ENCODE peak calls at places on chromosomes 6 and 20, in ten cellular contexts. T, P, X, L, F, B, A, H, V and G are unnamed samples.

GRCh38 chr6:15331143-15331542 is 85.3 kb downstream of the JARID2 start:
- DNase-seq in T (no peak), P (peak), X (no peak), L (no peak), F (no peak), B (no peak), A (no peak), H (no peak), V (no peak), G (no peak)

GRCh38 chr6:44679906-44680698 is 292.6 kb downstream of the CDC5L start:
- DNase-seq in T (no peak), P (no peak), X (no peak), L (no peak), F (no peak), B (no peak), A (peak), H (no peak), V (no peak), G (no peak)

GRCh38 chr20:33119725-33120720 is 40.6 kb downstream of the BPIFB4 start:
- DNase-seq in T (peak), P (no peak), X (no peak), L (peak), F (no peak), B (no peak), A (no peak), H (no peak), V (no peak), G (no peak)

GRCh38 chr20:13771853-13772453 is 12.8 kb downstream of the ESF1 start:
- DNase-seq in T (peak), P (no peak), X (peak), L (no peak), F (peak), B (no peak), A (no peak), H (no peak), V (no peak), G (peak)

GRCh38 chr6:36432151-36432633 is 10.5 kb downstream of the PXT1 start:
- DNase-seq in T (no peak), P (no peak), X (peak), L (no peak), F (no peak), B (no peak), A (no peak), H (no peak), V (no peak), G (peak)

GRCh38 chr20:815226-815625 is 18.3 kb upstream of the FAM110A start:
- DNase-seq in T (no peak), P (no peak), X (no peak), L (no peak), F (no peak), B (no peak), A (no peak), H (no peak), V (no peak), G (no peak)

GRCh38 chr6:19836799-19837510 is at the start of gene ID4:
- DNase-seq in T (no peak), P (no peak), X (peak), L (no peak), F (peak), B (peak), A (peak), H (peak), V (peak), G (peak)

GRCh38 chr20:19769516-19769915 is 11.5 kb downstream of the RIN2 start:
- DNase-seq in T (no peak), P (no peak), X (no peak), L (no peak), F (no peak), B (no peak), A (no peak), H (no peak), V (no peak), G (no peak)

GRCh38 chr6:43299338-43300293 is 1.6 kb downstream of the SLC22A7 start:
- DNase-seq in T (no peak), P (no peak), X (no peak), L (no peak), F (no peak), B (no peak), A (no peak), H (no peak), V (no peak), G (no peak)

GRCh38 chr20:24353135-24353694 is 116.2 kb upstream of the SYNDIG1 start:
- DNase-seq in T (no peak), P (no peak), X (no peak), L (no peak), F (no peak), B (no peak), A (no peak), H (no peak), V (no peak), G (no peak)

GRCh38 chr6:100464910-100465700 is at the start of gene SIM1:
- DNase-seq in T (peak), P (no peak), X (peak), L (peak), F (no peak), B (peak), A (no peak), H (no peak), V (no peak), G (peak)

GRCh38 chr6:68139130-68139529 is 496.0 kb upstream of the ADGRB3 start:
- DNase-seq in T (no peak), P (no peak), X (no peak), L (no peak), F (no peak), B (no peak), A (no peak), H (no peak), V (no peak), G (no peak)

GRCh38 chr6:73901986-73902385 is 206.0 kb downstream of the CD109 start:
- DNase-seq in T (no peak), P (no peak), X (no peak), L (no peak), F (no peak), B (no peak), A (no peak), H (no peak), V (no peak), G (no peak)

GRCh38 chr6:160132776-160133338 is 11.2 kb downstream of the SLC22A1 start:
- DNase-seq in T (peak), P (no peak), X (no peak), L (no peak), F (no peak), B (no peak), A (no peak), H (no peak), V (peak), G (peak)

GRCh38 chr20:62972270-62973032 is 19.9 kb downstream of the SLC17A9 start:
- DNase-seq in T (peak), P (peak), X (peak), L (peak), F (peak), B (peak), A (peak), H (peak), V (peak), G (peak)

GRCh38 chr20:16007978-16008377 is 565.3 kb downstream of the KIF16B start:
- DNase-seq in T (no peak), P (no peak), X (no peak), L (no peak), F (no peak), B (no peak), A (no peak), H (no peak), V (no peak), G (no peak)

GRCh38 chr20:51500311-51500710 is 42.2 kb downstream of the NFATC2 start:
- DNase-seq in T (peak), P (peak), X (no peak), L (peak), F (no peak), B (no peak), A (no peak), H (no peak), V (no peak), G (no peak)

GRCh38 chr6:4573958-4574481 is 202.2 kb upstream of the CDYL start:
- DNase-seq in T (no peak), P (no peak), X (peak), L (no peak), F (no peak), B (no peak), A (no peak), H (no peak), V (no peak), G (no peak)

GRCh38 chr6:18463429-18463828 is 76.3 kb downstream of the RNF144B start:
- DNase-seq in T (no peak), P (no peak), X (no peak), L (no peak), F (no peak), B (no peak), A (no peak), H (no peak), V (no peak), G (no peak)

GRCh38 chr6:9250852-9251251 is 815.5 kb upstream of the SLC35B3 start:
- DNase-seq in T (peak), P (no peak), X (peak), L (no peak), F (no peak), B (peak), A (peak), H (no peak), V (peak), G (peak)

GRCh38 chr20:23147964-23148720 is 62.0 kb upstream of the CD93 start:
- DNase-seq in T (no peak), P (peak), X (peak), L (peak), F (peak), B (no peak), A (no peak), H (peak), V (peak), G (peak)

GRCh38 chr20:44552950-44553908 is 29.1 kb upstream of the PKIG start:
- DNase-seq in T (peak), P (no peak), X (peak), L (no peak), F (no peak), B (no peak), A (no peak), H (no peak), V (no peak), G (peak)

GRCh38 chr6:2713473-2714358 is 37.0 kb downstream of the MYLK4 start:
- DNase-seq in T (peak), P (no peak), X (peak), L (no peak), F (no peak), B (no peak), A (no peak), H (no peak), V (no peak), G (no peak)
- TF ChIP-seq CTCF in T (no peak), P (no peak), X (peak), L (no peak), F (no peak), B (no peak), A (no peak), H (no peak), V (no peak), G (peak)

DNA sequence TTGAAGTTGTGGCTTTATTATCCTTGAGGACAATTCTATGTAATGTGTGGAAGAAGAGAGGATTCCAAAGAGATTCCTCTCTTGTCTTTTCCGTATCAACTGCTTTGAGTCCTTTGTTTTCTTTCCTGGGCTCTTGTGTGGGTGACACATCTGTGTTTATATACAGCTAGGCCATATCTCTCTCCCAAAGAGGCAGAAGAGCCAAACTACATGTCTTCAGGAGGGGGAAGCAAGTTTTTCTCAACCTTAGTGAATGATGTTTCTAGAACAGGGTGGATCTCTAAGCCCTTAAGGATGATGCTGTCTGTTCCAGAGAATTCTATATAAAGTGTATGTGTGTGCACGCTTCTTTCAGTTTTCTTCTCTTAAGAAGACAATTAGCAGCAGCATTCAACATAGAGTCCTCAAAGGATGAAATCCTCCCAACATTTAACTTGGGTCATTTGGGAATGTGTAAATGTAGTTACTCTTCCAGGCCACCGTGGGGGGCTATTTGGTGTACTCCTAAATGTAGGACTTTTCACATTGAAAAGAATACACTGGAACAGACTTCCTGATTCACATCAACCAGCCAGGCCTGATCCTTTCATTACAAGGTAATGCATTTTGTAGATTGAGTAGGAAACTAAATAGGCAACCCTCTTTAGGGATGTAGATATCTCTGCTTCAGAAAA is 92.8 kb upstream of the EEF1E1 start:
- DNase-seq in T (no peak), P (no peak), X (no peak), L (no peak), F (no peak), B (peak), A (no peak), H (no peak), V (no peak), G (no peak)
- TF ChIP-seq CTCF in T (no peak), P (no peak), X (no peak), L (peak), F (no peak), B (peak), A (no peak), H (no peak), V (no peak), G (peak)

DNA sequence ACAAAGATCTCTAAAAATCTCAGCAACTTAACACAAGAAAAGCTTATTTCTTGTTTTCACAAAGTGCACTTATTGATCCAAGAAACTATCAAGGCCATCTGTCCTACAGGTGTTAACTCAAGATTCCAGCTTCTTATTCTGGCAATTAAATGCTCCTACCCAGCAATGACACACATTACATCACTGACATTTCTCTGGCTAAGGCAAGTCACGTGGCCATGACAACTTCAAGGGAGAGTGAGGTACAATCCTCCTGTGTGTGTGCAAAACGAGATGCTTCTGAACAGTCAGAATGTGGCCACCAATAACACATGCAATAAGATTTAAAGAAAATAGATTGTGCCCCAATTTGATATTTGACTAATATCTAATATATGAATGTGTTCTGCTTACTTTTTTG is 169.3 kb upstream of the BTBD3 start:
- DNase-seq in T (no peak), P (no peak), X (no peak), L (no peak), F (no peak), B (no peak), A (no peak), H (no peak), V (no peak), G (no peak)
- TF ChIP-seq CTCF in T (no peak), P (no peak), X (no peak), L (no peak), F (no peak), B (no peak), A (no peak), H (no peak), V (no peak), G (no peak)

DNA sequence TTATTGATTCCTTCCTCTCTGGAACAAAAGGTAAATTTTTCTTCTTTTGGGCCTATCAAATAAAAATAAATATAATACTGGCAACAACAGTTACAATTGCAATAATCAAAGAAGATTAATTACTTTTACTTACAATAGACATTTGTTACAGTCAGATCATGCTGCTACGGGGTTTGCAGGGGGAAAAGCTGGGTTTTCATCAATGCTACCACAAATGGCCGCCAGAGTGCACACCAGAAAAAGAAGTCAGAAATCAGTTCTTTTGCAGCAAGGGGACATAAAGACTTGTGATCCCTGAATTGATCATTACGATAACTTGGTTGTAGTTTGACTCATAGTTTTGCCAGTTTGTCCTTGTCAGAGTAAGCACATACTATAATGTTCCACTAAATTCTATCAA is 714.5 kb upstream of the EYS start:
- DNase-seq in T (peak), P (no peak), X (peak), L (no peak), F (no peak), B (peak), A (no peak), H (no peak), V (no peak), G (no peak)
- TF ChIP-seq CTCF in T (no peak), P (no peak), X (no peak), L (no peak), F (no peak), B (peak), A (no peak), H (no peak), V (no peak), G (no peak)